ENCODE peak calls at places on chromosomes 4 and X, in four cellular contexts. S is NCI-H1092; D is NCI-H1105; H is CD8-positive, alpha-beta memory T cell. X is an unnamed sample.

GRCh38 chrX:123626962-123627361 is 105.9 kb downstream of the THOC2 start:
- DNase-seq in S (no peak), D (no peak), H (no peak), X (no peak)

GRCh38 chrX:104136241-104137019 is 20.4 kb downstream of the SLC25A53 start:
- DNase-seq in S (peak), D (peak), H (peak), X (no peak)

GRCh38 chrX:37468111-37468739 is 103.2 kb upstream of the LANCL3 start:
- DNase-seq in S (no peak), D (no peak), H (no peak), X (no peak)

GRCh38 chr4:4555916-4556315 is 14.1 kb upstream of the STX18 start:
- DNase-seq in S (no peak), D (no peak), H (no peak), X (no peak)

GRCh38 chrX:12971282-12972003 is 3.5 kb upstream of the TMSB4X start:
- DNase-seq in S (no peak), D (no peak), H (no peak), X (peak)

GRCh38 chr4:525660-526059 is 26.6 kb downstream of the PIGG start:
- DNase-seq in S (no peak), D (no peak), H (no peak), X (no peak)

GRCh38 chr4:15755321-15755750 is 22.8 kb upstream of the CD38 start:
- DNase-seq in S (no peak), D (no peak), H (no peak), X (no peak)

GRCh38 chr4:123790681-123791080 is 394.1 kb downstream of the SPRY1 start:
- DNase-seq in S (no peak), D (no peak), H (no peak), X (no peak)

GRCh38 chr4:149161247-149161646 is 654.4 kb downstream of the IQCM start:
- DNase-seq in S (no peak), D (no peak), H (no peak), X (no peak)

GRCh38 chr4:182250446-182250845 is 7.2 kb downstream of the TENM3 start:
- DNase-seq in S (no peak), D (no peak), H (no peak), X (no peak)

GRCh38 chr4:119536572-119537528 is 91.8 kb downstream of the PDE5A start:
- DNase-seq in S (no peak), D (no peak), H (no peak), X (no peak)

GRCh38 chr4:56106180-56106579 is 157.4 kb downstream of the CEP135 start:
- DNase-seq in S (no peak), D (no peak), H (no peak), X (no peak)

GRCh38 chr4:188262464-188262863 is 123.2 kb downstream of the TRIML1 start:
- DNase-seq in S (no peak), D (no peak), H (no peak), X (no peak)

GRCh38 chr4:5383191-5383980 is 325.0 kb downstream of the EVC2 start:
- DNase-seq in S (no peak), D (no peak), H (no peak), X (no peak)

GRCh38 chr4:82126641-82127040 is 247.2 kb downstream of the HNRNPD start:
- DNase-seq in S (no peak), D (no peak), H (no peak), X (no peak)

X was measured in SIG-M5.